ENCODE peak calls at places on chromosomes 13 and 19, in seven cellular contexts. W, C, A, T, D, X and U are unnamed samples. For H3K36me3, the result is how much of the 10 kb centered on the place peaks cover.

GRCh38 chr19:4539697-4540581 is at the start of gene LRG1:
- DNase-seq in W (no peak), T (no peak), C (no peak), X (peak), A (no peak), D (peak), U (no peak)

GRCh38 chr13:40309881-40310280 is 356.6 kb downstream of the FOXO1 start:
- DNase-seq in W (no peak), T (no peak), X (no peak), D (no peak), C (no peak), A (no peak), U (no peak)

GRCh38 chr19:40141546-40141945 is 49.7 kb upstream of the MAP3K10 start:
- DNase-seq in X (no peak), D (no peak), A (no peak), C (no peak), W (no peak), T (no peak), U (no peak)

GRCh38 chr13:114106991-114107685 is 25.3 kb downstream of the RASA3 start:
- DNase-seq in C (no peak), D (peak), A (no peak), T (no peak), X (peak), W (no peak), U (no peak)

GRCh38 chr13:74132152-74132767 is 1.9 kb downstream of the KLF12 start:
- DNase-seq in T (no peak), W (peak), D (no peak), A (peak), X (no peak), C (no peak), U (peak)

GRCh38 chr19:38679839-38680238 is 32.4 kb downstream of the ACTN4 start:
- DNase-seq in X (no peak), C (no peak), T (no peak), W (no peak), D (no peak), A (no peak), U (no peak)

GRCh38 chr13:33249066-33249465 is 36.5 kb downstream of the STARD13 start:
- DNase-seq in A (no peak), C (no peak), X (no peak), D (no peak), T (no peak), W (no peak), U (no peak)

GRCh38 chr19:13796301-13797057 is 1.2 kb downstream of the ZSWIM4 start:
- DNase-seq in C (no peak), X (no peak), T (peak), D (peak), W (peak), A (no peak), U (no peak)

GRCh38 chr19:39845621-39846175 is 481 bp downstream of the FBL start:
- DNase-seq in A (no peak), T (no peak), X (no peak), D (no peak), C (no peak), W (peak), U (peak)

GRCh38 chr13:67620665-67621064 is 390.5 kb upstream of the PCDH9 start:
- DNase-seq in C (no peak), T (no peak), X (no peak), W (no peak), D (no peak), A (no peak), U (no peak)

GRCh38 chr13:79987323-79987722 is 353.6 kb downstream of the SPRY2 start:
- DNase-seq in T (no peak), D (no peak), W (no peak), A (no peak), C (no peak), X (no peak), U (no peak)

GRCh38 chr19:33446918-33447293 is 73.4 kb downstream of the CEBPG start:
- DNase-seq in C (no peak), D (no peak), T (no peak), X (no peak), W (no peak), A (no peak), U (no peak)

GRCh38 chr19:23896912-23897311 is 17.8 kb upstream of the ZNF726 start:
- DNase-seq in X (no peak), D (no peak), A (no peak), W (no peak), T (no peak), C (no peak), U (no peak)

GRCh38 chr13:26929971-26930730 is 169.6 kb upstream of the GPR12 start:
- DNase-seq in X (peak), D (peak), A (peak), T (peak), W (peak), C (peak), U (peak)

GRCh38 chr13:103133551-103133950 is 67.3 kb upstream of the SLC10A2 start:
- DNase-seq in W (no peak), A (no peak), T (no peak), C (no peak), X (no peak), D (no peak), U (no peak)

GRCh38 chr13:65841156-65841555 is 1389.0 kb downstream of the PCDH9 start:
- DNase-seq in A (no peak), T (no peak), D (no peak), W (no peak), C (no peak), X (no peak), U (no peak)

GRCh38 chr13:43272866-43273265 is 249.5 kb downstream of the DNAJC15 start:
- DNase-seq in A (no peak), W (peak), C (no peak), T (no peak), D (peak), X (no peak), U (no peak)

GRCh38 chr13:28679628-28680027 is 20.7 kb downstream of the POMP start:
- DNase-seq in T (no peak), D (no peak), A (no peak), C (no peak), W (no peak), X (no peak), U (peak)

GRCh38 chr13:50365300-50365682 is 350.0 kb downstream of the KCNRG start:
- DNase-seq in C (no peak), T (no peak), A (peak), D (no peak), W (no peak), X (no peak), U (no peak)

GRCh38 chr13:61391426-61391825 is 24.2 kb downstream of the PCDH20 start:
- DNase-seq in W (no peak), C (no peak), T (no peak), X (no peak), D (no peak), A (no peak), U (no peak)

GRCh38 chr19:6446452-6446851 is 12.9 kb upstream of the SLC25A41 start:
- DNase-seq in T (no peak), D (no peak), W (no peak), C (no peak), A (no peak), X (no peak), U (no peak)

GRCh38 chr19:35162471-35163326 is 8.2 kb downstream of the FXYD5 start:
- DNase-seq in D (no peak), A (no peak), T (no peak), C (no peak), X (no peak), W (no peak), U (no peak)
- H3K36me3 ChIP-seq in D (under half), A (half or more), T (under half), C (under half), X (under half), W (under half), U (half or more)

DNA sequence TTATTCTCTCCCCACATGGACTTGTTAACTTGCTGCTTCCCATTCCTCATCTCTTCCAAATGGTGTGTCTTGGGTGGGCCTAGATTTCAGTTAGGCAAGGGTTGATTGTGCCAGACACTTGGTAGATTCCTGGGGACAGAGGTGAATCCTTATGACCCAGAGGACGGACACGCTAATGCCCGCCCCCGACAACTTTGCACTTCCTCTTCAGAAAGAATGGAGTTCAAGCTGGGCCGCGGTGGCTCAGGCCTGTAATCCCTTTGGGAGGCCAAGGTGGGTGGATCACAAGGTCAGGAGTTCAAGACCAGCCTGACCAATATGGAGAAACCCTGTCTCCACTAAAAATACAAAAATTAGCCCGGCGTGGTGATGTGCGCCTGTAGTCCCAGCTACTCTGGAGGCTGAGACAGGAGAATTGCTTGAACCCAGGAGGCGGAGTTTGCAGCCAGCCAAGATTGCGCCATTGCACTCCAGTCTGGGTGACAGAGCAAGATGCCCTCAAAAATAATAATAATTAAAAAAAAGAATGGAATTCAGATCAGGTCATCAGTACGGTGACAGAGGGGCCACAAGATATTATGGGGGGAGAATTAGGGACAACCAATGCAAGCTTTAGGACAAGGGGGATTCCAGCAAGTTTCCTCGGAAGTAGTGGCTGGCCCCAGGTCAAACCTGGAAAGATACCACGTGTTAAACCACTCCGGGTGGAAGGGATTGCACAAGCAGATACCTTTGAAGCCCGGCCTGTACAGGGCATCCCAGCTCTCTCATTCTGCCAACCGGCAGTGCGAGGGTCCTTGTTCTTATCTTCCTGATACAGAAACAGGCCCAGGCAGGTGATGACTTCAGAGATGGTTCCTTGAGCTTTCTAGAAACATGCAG is 2.7 kb downstream of the MYO9B start:
- DNase-seq in W (no peak), X (no peak), C (no peak), T (no peak), D (no peak), A (no peak), U (no peak)
- H3K4me3 ChIP-seq in W (no peak), X (no peak), C (no peak), T (no peak), D (peak), A (no peak), U (no peak)

GRCh38 chr19:15417699-15418098 is 1.1 kb downstream of the AKAP8L start:
- DNase-seq in A (no peak), T (no peak), X (no peak), C (no peak), W (no peak), D (no peak), U (peak)

GRCh38 chr19:15419413-15420025 is 731 bp upstream of the AKAP8L start:
- DNase-seq in A (no peak), X (no peak), C (no peak), D (no peak), W (no peak), T (no peak), U (no peak)

GRCh38 chr19:15418112-15418587 is 638 bp downstream of the AKAP8L start:
- DNase-seq in T (peak), C (no peak), X (no peak), A (no peak), W (peak), D (no peak), U (peak)

GRCh38 chr19:15421136-15421535 is 2.3 kb upstream of the AKAP8L start:
- DNase-seq in W (no peak), A (no peak), T (no peak), C (no peak), D (no peak), X (no peak), U (no peak)

DNA sequence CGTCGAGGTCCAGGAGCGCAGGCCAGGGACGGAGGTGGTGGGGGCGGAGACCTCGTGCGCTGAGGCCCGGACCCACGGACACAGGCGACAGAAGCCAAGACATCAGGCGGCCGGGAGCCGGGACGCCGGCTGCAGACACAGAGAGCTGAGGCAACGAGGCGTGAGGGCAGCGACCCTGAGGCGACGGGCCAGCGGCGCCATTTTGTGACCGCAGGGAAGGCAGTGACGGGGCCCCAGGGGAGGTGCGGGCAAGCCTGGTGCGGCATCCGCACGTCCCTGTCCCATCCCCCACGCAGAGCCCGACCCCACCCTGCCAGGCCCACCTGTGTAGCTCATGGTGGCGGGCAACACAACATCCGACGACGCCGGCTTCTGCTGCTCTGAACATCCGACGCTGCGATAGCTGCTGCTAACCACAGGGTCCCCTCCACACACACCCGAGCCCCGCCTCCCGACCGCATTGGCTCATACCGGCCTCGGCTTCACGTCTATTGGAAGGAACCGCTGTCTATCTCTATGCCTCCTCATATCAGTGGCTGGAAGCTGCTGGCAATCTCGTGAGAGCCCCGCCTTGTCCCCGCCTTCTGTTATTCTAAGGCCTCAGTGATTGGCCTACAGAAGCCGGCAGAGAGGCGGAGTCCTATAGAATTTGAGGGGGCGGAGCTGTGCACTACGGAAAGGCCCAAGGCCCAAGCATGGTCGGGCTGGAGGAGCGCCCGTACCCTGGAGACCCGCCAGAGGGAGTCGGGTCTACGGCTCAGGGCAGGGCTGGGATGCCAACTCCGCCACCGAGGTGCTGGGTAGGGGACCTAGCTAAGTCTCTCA is at the start of gene AKAP8L:
- DNase-seq in C (peak), T (peak), X (peak), W (peak), A (peak), D (peak), U (peak)
- H3K36me3 ChIP-seq in C (half or more), T (under half), X (under half), W (under half), A (under half), D (under half), U (under half)

GRCh38 chr19:17073869-17074627 is 1.2 kb downstream of the HAUS8 start:
- DNase-seq in W (no peak), D (peak), X (no peak), C (no peak), A (peak), T (no peak), U (peak)

GRCh38 chr19:17069249-17069648 is 6.0 kb downstream of the HAUS8 start:
- DNase-seq in T (no peak), C (no peak), X (no peak), D (peak), A (no peak), W (no peak), U (no peak)

GRCh38 chr19:17074628-17075034 is 621 bp downstream of the HAUS8 start:
- DNase-seq in A (peak), T (no peak), X (no peak), W (no peak), C (no peak), D (no peak), U (no peak)

GRCh38 chr19:17070912-17071311 is 4.3 kb downstream of the HAUS8 start:
- DNase-seq in C (no peak), T (no peak), D (no peak), A (no peak), X (no peak), W (no peak), U (no peak)

GRCh38 chr19:17070421-17070820 is 4.8 kb downstream of the HAUS8 start:
- DNase-seq in W (no peak), A (no peak), X (no peak), D (no peak), C (no peak), T (no peak), U (no peak)
- H3K4me3 ChIP-seq in W (no peak), A (no peak), X (no peak), D (no peak), C (no peak), T (no peak), U (no peak)

DNA sequence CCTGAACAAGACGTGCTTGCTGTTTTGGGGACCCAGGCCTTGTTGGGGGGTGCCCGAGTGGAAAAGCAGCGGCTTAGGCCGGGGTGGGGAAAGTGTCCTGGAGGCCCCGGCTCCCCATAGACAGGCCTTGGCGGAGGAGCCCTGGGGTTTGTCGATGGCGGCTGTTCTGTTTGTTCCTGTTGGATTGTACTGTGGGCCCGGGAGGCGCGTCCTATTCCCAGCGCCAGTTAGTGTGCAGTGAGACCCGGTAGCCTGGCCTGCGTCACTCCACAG is 11.1 kb downstream of the NCLN start:
- DNase-seq in W (no peak), D (no peak), A (no peak), T (no peak), X (no peak), C (no peak), U (no peak)
- H3K36me3 ChIP-seq in W (under half), D (under half), A (under half), T (under half), X (under half), C (under half), U (under half)

GRCh38 chr19:54470991-54471782 is 1.9 kb downstream of the CDC42EP5 start:
- DNase-seq in C (no peak), X (peak), A (no peak), W (peak), D (peak), T (no peak), U (no peak)

GRCh38 chr19:54473983-54474382 is 887 bp upstream of the CDC42EP5 start:
- DNase-seq in X (no peak), C (no peak), D (no peak), W (no peak), A (no peak), T (no peak), U (no peak)

GRCh38 chr19:54475706-54476105 is 2.6 kb upstream of the CDC42EP5 start:
- DNase-seq in T (no peak), X (peak), A (no peak), C (no peak), D (peak), W (no peak), U (no peak)

GRCh38 chr19:54470276-54470887 is 2.7 kb downstream of the CDC42EP5 start:
- DNase-seq in W (no peak), A (no peak), C (no peak), T (no peak), X (no peak), D (no peak), U (no peak)

GRCh38 chr19:54473071-54473941 is at the start of gene CDC42EP5:
- DNase-seq in A (no peak), W (peak), X (peak), T (peak), D (peak), C (no peak), U (no peak)
- H3K4me3 ChIP-seq in A (no peak), W (peak), X (no peak), T (peak), D (no peak), C (peak), U (no peak)

GRCh38 chr13:71514900-71515598 is 352.0 kb downstream of the DACH1 start:
- DNase-seq in C (no peak), X (no peak), T (no peak), A (no peak), D (no peak), W (no peak), U (no peak)
- H3K36me3 ChIP-seq in C (under half), X (under half), T (under half), A (under half), D (under half), W (under half), U (under half)

DNA sequence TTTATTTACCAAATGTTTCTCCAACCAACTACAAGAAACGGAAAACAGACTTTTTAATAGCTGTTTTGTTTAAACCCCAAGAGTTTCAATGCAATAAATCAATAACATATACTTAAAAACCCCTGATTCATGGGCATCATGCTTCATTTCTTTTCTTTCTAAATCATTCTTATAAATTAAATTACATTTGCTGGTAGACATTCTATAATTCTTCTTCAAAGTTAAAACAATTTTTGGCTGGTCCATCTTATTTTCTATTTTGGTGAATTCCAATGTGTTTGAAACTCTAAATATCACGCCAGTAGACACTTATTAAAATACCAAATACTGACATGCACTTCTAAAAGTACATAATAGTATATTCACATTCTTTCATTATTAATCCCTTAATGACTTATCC is 408.6 kb downstream of the LIG4 start:
- DNase-seq in A (no peak), C (no peak), D (no peak), T (no peak), X (no peak), W (no peak), U (no peak)
- H3K4me3 ChIP-seq in A (no peak), C (no peak), D (no peak), T (no peak), X (no peak), W (no peak), U (no peak)